ENCODE peak calls at places on chromosome 3, in eight cellular contexts. F is brain microvascular endothelial cell, B is Peyer's patch, Q is transverse colon, T is IMR-90, S is left lung, R is psoas muscle, E is RWPE1. G is an unnamed sample.
A peak's percentile ranks its signal among the peaks of the same experiment; 100 is the strongest.

GRCh38 chr3:36944641-36945270 is at the start of gene TRANK1:
- DNase-seq in F (no peak), B (peak; percentile 89), Q (peak; percentile 71), T (peak; percentile 34), S (peak; percentile 82), R (peak; percentile 78), E (peak; percentile 11), G (peak; percentile 26)

GRCh38 chr3:101340591-101340990 is 20.2 kb upstream of the IMPG2 start:
- DNase-seq in F (no peak), B (no peak), Q (no peak), T (peak; percentile 2), S (no peak), R (no peak), E (no peak), G (no peak)

GRCh38 chr3:99895706-99896441 is 78.2 kb downstream of the CMSS1 start:
- DNase-seq in F (peak; percentile 83), B (no peak), Q (no peak), T (peak; percentile 95), S (no peak), R (no peak), E (peak; percentile 73), G (no peak)

GRCh38 chr3:73418636-73419035 is 206.1 kb downstream of the PDZRN3 start:
- DNase-seq in F (no peak), B (no peak), Q (no peak), T (no peak), S (no peak), R (no peak), E (no peak), G (no peak)

GRCh38 chr3:131501949-131502348 is 822 bp downstream of the MRPL3 start:
- DNase-seq in F (no peak), B (no peak), Q (no peak), T (no peak), S (no peak), R (no peak), E (peak; percentile 14), G (no peak)

GRCh38 chr3:129398803-129399144 is 29.7 kb downstream of the EFCAB12 start:
- DNase-seq in F (no peak), B (peak; percentile 50), Q (peak; percentile 22), T (peak; percentile 29), S (no peak), R (no peak), E (peak; percentile 29), G (no peak)

GRCh38 chr3:6807967-6808588 is 52.8 kb upstream of the GRM7 start:
- DNase-seq in F (no peak), B (no peak), Q (no peak), T (no peak), S (no peak), R (no peak), E (no peak), G (no peak)

GRCh38 chr3:140922634-140923033 is 19.0 kb upstream of the SLC25A36 start:
- DNase-seq in F (peak; percentile 21), B (no peak), Q (no peak), T (peak; percentile 49), S (no peak), R (no peak), E (peak; percentile 48), G (no peak)

GRCh38 chr3:65953881-65954733 is 84.6 kb downstream of the MAGI1 start:
- DNase-seq in F (no peak), B (peak; percentile 76), Q (peak; percentile 72), T (no peak), S (peak; percentile 63), R (no peak), E (no peak), G (no peak)

GRCh38 chr3:17730318-17730967 is 12.0 kb downstream of the TBC1D5 start:
- DNase-seq in F (peak; percentile 92), B (no peak), Q (peak; percentile 50), T (peak; percentile 49), S (peak; percentile 55), R (no peak), E (no peak), G (no peak)

GRCh38 chr3:100160516-100160915 is 46.2 kb upstream of the FILIP1L start:
- DNase-seq in F (no peak), B (no peak), Q (no peak), T (no peak), S (no peak), R (no peak), E (no peak), G (no peak)

GRCh38 chr3:141401095-141401494 is 32.8 kb downstream of the ZBTB38 start:
- DNase-seq in F (no peak), B (no peak), Q (no peak), T (no peak), S (no peak), R (no peak), E (no peak), G (no peak)

GRCh38 chr3:30664449-30664848 is 58.0 kb downstream of the TGFBR2 start:
- DNase-seq in F (no peak), B (no peak), Q (no peak), T (no peak), S (no peak), R (no peak), E (no peak), G (no peak)
- H3K27ac ChIP-seq in F (peak overlapping the region; percentile 14), B (peak overlapping the region; percentile 54), Q (no peak overlapping the region), T (no peak overlapping the region), S (no peak overlapping the region), R (no peak overlapping the region), E (no peak overlapping the region), G (no peak overlapping the region)

GRCh38 chr3:45337839-45338470 is 50.4 kb upstream of the LARS2 start:
- DNase-seq in F (no peak), B (no peak), Q (no peak), T (no peak), S (no peak), R (no peak), E (no peak), G (no peak)

GRCh38 chr3:45345849-45346535 is 42.4 kb upstream of the LARS2 start:
- DNase-seq in F (no peak), B (no peak), Q (no peak), T (no peak), S (no peak), R (no peak), E (no peak), G (no peak)

GRCh38 chr3:45343947-45344346 is 44.4 kb upstream of the LARS2 start:
- DNase-seq in F (no peak), B (no peak), Q (no peak), T (peak; percentile 18), S (no peak), R (no peak), E (peak; percentile 5), G (no peak)

GRCh38 chr3:45347329-45348000 is 40.9 kb upstream of the LARS2 start:
- DNase-seq in F (no peak), B (no peak), Q (no peak), T (peak; percentile 18), S (no peak), R (no peak), E (no peak), G (no peak)

DNA sequence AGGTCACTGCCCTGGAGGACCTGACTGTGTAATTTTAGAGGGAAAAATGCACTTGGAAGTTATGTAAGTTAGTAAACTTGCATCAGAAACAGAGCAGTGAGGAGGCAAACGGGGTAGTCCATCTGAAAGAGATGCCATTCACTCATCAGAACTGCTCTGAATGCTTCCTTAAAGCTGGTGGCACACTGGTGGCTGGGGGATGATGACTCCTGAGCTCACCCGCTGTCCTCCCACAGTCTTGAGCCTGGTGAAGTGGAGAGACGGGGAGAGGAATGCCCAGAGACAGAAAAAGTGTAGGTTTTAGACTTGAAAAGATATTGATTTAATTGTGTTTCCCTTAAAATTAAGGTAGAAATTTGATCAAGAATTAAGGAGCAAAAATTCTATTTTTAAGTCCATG is 46.5 kb upstream of the LARS2 start:
- DNase-seq in F (no peak), B (no peak), Q (no peak), T (no peak), S (no peak), R (no peak), E (no peak), G (no peak)
- TF ChIP-seq CTCF in F (no peak), B (no peak), Q (no peak), T (no peak), S (no peak), R (no peak), E (no peak), G (no peak)

GRCh38 chr3:10353160-10353559 is 32.2 kb upstream of the SEC13 start:
- DNase-seq in F (no peak), B (no peak), Q (no peak), T (peak; percentile 20), S (no peak), R (peak; percentile 29), E (no peak), G (no peak)

GRCh38 chr3:10353661-10354372 is 32.9 kb upstream of the SEC13 start:
- DNase-seq in F (no peak), B (no peak), Q (no peak), T (no peak), S (no peak), R (peak; percentile 3), E (no peak), G (no peak)

GRCh38 chr3:10351013-10351735 is 30.3 kb upstream of the SEC13 start:
- DNase-seq in F (no peak), B (no peak), Q (no peak), T (no peak), S (no peak), R (peak; percentile 23), E (peak; percentile 41), G (no peak)

GRCh38 chr3:10350324-10350985 is 29.5 kb upstream of the SEC13 start:
- DNase-seq in F (no peak), B (no peak), Q (no peak), T (no peak), S (no peak), R (peak; percentile 40), E (no peak), G (no peak)

DNA sequence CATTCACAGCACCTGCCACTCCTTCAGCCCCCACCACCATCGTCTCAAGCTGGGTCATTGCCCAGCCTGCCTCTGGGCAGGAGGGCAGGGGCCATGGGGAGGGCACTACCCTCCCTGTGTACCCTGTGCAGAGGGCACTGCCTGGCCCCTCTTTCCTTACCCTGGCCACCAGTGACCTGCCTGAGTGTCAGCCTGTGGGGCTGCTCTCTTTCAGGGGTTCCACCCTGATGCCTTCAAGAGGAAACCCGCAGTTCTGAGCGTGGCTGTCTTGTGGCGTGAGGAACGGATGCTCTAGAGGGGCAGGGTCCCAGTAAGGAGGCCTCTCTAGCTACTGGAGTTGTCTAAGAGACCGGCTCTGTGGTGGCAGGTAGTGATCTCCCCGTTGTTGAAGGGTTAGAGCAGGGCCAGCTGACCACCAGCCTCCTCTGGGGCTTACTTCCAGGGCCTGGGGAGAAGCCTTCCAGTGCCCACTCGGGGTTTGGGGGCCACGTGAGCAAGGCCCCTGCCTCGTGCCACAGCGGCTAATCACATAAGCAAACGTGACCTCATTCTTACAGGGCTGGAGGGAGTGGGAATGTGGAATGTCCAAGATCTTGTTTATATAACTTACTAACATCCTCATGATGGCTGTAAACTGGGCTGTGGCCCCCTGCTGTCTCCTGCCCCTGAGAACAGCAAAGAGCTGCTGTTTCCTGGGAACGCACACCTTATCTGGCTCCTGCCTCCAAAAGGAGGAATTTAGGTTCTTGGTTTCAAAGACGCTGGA is 31.4 kb upstream of the SEC13 start:
- DNase-seq in F (peak; percentile 95), B (no peak), Q (no peak), T (peak; percentile 98), S (no peak), R (peak; percentile 17), E (no peak), G (no peak)
- H3K27ac ChIP-seq in F (peak overlapping the region; percentile 79), B (no peak overlapping the region), Q (no peak overlapping the region), T (peak overlapping the region; percentile 62), S (no peak overlapping the region), R (no peak overlapping the region), E (no peak overlapping the region), G (no peak overlapping the region)

GRCh38 chr3:53941945-53942344 is 50.3 kb upstream of the SELENOK start:
- DNase-seq in F (no peak), B (no peak), Q (no peak), T (no peak), S (no peak), R (no peak), E (no peak), G (no peak)
- TF ChIP-seq CTCF in F (no peak), B (no peak), Q (no peak), T (no peak), S (no peak), R (no peak), E (no peak), G (no peak)

G was measured in thoracic aorta.